ENCODE peak calls at places on chromosome 13, in ten cellular contexts. M is upper lobe of right lung; Q is psoas muscle; N is cardiac fibroblast; K is brain microvascular endothelial cell; U is K562; T is esophagus squamous epithelium; H is GM23248; F is CD8-positive, alpha-beta memory T cell; E is mammary epithelial cell. L is an unnamed sample.
A peak's percentile ranks its signal among the peaks of the same experiment; 100 is the strongest.

GRCh38 chr13:29583073-29583785 is 12.3 kb downstream of the SLC7A1 start:
- DNase-seq in T (no peak), K (peak; percentile 49), Q (no peak), M (no peak), N (no peak), F (no peak), H (peak; percentile 90), U (peak; percentile 23), E (peak; percentile 73), L (peak; percentile 25)

GRCh38 chr13:97582170-97582569 is 148.2 kb downstream of the RAP2A start:
- DNase-seq in K (no peak), U (no peak), N (no peak), T (no peak), M (no peak), H (no peak), F (no peak), Q (no peak), E (no peak), L (no peak)

GRCh38 chr13:58619396-58620113 is 988.0 kb downstream of the PCDH17 start:
- DNase-seq in T (no peak), H (no peak), N (no peak), E (no peak), F (no peak), M (no peak), U (no peak), K (no peak), Q (no peak), L (no peak)

GRCh38 chr13:98457053-98457452 is 119.9 kb downstream of the STK24 start:
- DNase-seq in E (no peak), F (no peak), T (no peak), H (no peak), N (no peak), M (peak; percentile 33), Q (no peak), U (no peak), K (no peak), L (no peak)

GRCh38 chr13:34156841-34157365 is 339.0 kb downstream of the RFC3 start:
- DNase-seq in K (peak; percentile 94), H (peak; percentile 98), Q (no peak), M (peak; percentile 80), T (no peak), N (peak; percentile 92), U (no peak), F (no peak), E (peak; percentile 97), L (peak; percentile 79)

GRCh38 chr13:90918551-90918950 is 428.9 kb upstream of the MIR17HG start:
- DNase-seq in U (no peak), T (no peak), F (no peak), Q (no peak), N (peak; percentile 22), H (peak; percentile 45), K (no peak), E (peak; percentile 1), M (no peak), L (peak; percentile 67)

GRCh38 chr13:50268500-50268899 is 253.3 kb downstream of the KCNRG start:
- DNase-seq in Q (no peak), H (peak; percentile 23), T (no peak), M (no peak), F (no peak), N (peak; percentile 11), U (no peak), K (no peak), E (no peak), L (no peak)

GRCh38 chr13:103730407-103730806 is 664.2 kb upstream of the SLC10A2 start:
- DNase-seq in Q (no peak), E (no peak), U (no peak), H (no peak), F (no peak), T (no peak), N (no peak), M (no peak), K (no peak), L (no peak)

GRCh38 chr13:113851826-113852535 is 11.9 kb downstream of the GAS6 start:
- DNase-seq in U (no peak), F (no peak), Q (no peak), N (no peak), T (no peak), K (no peak), E (no peak), M (no peak), H (no peak), L (no peak)

GRCh38 chr13:77448689-77449088 is 86.8 kb upstream of the SCEL start:
- DNase-seq in H (no peak), K (no peak), Q (no peak), U (no peak), M (no peak), E (no peak), N (no peak), T (no peak), F (no peak), L (no peak)

GRCh38 chr13:98467263-98467985 is 109.5 kb downstream of the STK24 start:
- DNase-seq in N (no peak), H (no peak), K (no peak), M (no peak), F (no peak), T (no peak), U (no peak), E (no peak), Q (no peak), L (no peak)

GRCh38 chr13:94305934-94306333 is 173.5 kb downstream of the DCT start:
- DNase-seq in U (no peak), N (no peak), H (peak; percentile 49), M (peak; percentile 32), K (no peak), Q (no peak), F (no peak), E (no peak), T (no peak), L (no peak)
- H3K4me3 ChIP-seq in U (no peak overlapping the region), N (no peak overlapping the region), H (no peak overlapping the region), M (no peak overlapping the region), K (no peak overlapping the region), Q (no peak overlapping the region), F (no peak overlapping the region), E (no peak overlapping the region), T (no peak overlapping the region), L (no peak overlapping the region)

DNA sequence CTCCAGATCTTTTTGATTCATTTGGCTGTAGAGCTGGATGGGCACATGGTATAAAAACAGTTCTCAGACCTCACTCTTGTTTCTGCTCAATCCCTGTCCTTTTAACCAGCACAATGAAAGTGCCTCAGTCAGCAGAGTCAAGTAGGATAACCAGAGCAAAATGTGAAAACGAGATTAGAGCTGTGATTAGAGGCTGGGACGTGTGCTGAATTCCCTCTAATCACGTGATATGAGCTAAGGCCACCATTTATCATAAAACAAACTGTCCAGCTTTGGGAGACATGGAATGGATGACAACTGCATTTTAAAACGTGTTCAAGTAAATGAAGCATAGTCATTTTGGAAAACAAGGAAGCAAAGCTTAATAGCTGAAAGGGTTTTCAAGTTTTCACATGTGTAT is 54.1 kb downstream of the GJA3 start:
- DNase-seq in N (no peak), H (no peak), E (no peak), T (no peak), Q (no peak), K (no peak), M (no peak), U (no peak), F (no peak), L (no peak)
- H3K4me3 ChIP-seq in N (no peak overlapping the region), H (no peak overlapping the region), E (no peak overlapping the region), T (no peak overlapping the region), Q (no peak overlapping the region), K (no peak overlapping the region), M (no peak overlapping the region), U (no peak overlapping the region), F (no peak overlapping the region), L (no peak overlapping the region)

GRCh38 chr13:49216334-49216733 is 3.8 kb upstream of the MLNR start:
- DNase-seq in H (no peak), M (no peak), F (no peak), U (no peak), N (no peak), Q (no peak), T (no peak), K (no peak), E (no peak), L (no peak)

GRCh38 chr13:49219647-49220034 is 497 bp upstream of the MLNR start:
- DNase-seq in H (no peak), T (no peak), K (no peak), F (no peak), E (no peak), Q (no peak), N (no peak), U (no peak), M (no peak), L (no peak)

GRCh38 chr13:49218493-49219051 is 1.6 kb upstream of the MLNR start:
- DNase-seq in N (peak; percentile 14), K (no peak), F (no peak), M (no peak), T (no peak), E (no peak), H (peak; percentile 36), U (no peak), Q (no peak), L (no peak)

GRCh38 chr13:49220035-49220855 is at the start of gene MLNR:
- DNase-seq in F (peak; percentile 11), Q (peak; percentile 58), H (peak; percentile 52), M (peak; percentile 68), U (peak; percentile 42), K (no peak), E (peak; percentile 14), N (peak; percentile 32), T (no peak), L (no peak)

DNA sequence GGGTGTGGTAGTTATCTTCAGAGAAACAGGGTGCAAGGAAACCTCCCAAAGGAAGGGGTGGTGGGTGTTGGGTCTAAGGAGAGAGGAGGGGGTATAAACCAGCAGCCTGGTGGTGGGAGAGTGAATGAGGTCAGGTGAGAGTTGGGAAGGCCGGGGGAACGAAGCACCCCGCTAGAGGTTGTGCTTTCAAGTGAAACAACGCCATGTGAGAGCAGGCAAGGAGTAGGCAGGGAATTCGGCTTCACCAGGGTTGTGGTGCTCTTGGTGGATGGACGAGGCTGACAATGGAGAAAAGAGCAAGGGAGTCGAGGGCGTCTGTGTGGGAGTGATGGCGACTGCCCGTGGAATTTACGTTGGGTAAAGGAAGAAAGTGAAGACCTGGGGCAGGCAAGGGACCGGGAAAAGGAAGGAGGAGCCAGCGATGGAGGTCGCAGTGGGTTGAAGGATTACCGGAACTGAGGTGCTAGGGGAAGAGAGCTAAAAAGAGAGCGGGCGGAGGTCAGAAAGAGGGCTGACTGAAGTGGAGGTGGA is 2.1 kb upstream of the MLNR start:
- DNase-seq in N (no peak), U (no peak), K (no peak), M (no peak), T (no peak), Q (no peak), F (no peak), H (no peak), E (no peak), L (no peak)
- H3K4me3 ChIP-seq in N (no peak overlapping the region), U (no peak overlapping the region), K (no peak overlapping the region), M (no peak overlapping the region), T (no peak overlapping the region), Q (no peak overlapping the region), F (no peak overlapping the region), H (no peak overlapping the region), E (no peak overlapping the region), L (no peak overlapping the region)

DNA sequence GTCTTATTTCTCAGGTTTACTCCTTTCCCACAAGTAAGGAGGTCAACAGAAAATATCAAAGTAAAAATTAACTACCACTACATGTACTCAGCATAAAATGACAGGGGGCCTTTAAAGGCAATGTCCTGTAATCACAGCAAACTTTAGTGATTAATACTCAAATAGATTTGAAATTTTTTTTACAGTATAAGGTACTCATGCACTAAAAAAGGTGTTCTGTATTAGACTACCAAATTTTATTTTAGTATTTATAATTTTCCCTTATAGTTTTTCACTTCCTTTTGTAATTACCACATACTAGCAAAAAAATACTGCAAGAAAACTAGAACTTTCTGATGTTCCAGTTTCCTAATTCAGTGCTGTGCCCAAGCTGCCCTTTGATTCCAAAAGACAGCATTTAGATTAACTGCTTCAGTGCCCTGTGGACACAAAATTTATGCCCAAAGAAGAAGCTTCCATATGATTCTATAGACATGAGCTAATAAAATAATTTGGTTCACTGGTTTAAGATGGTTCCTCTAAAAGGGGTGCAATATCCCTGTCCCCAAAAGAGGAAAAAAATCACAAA is 70.6 kb downstream of the KLF12 start:
- DNase-seq in U (no peak), T (no peak), H (no peak), N (no peak), F (no peak), M (no peak), K (no peak), Q (no peak), E (no peak), L (no peak)
- H3K4me3 ChIP-seq in U (no peak overlapping the region), T (no peak overlapping the region), H (peak overlapping the region; percentile 61), N (no peak overlapping the region), F (no peak overlapping the region), M (no peak overlapping the region), K (no peak overlapping the region), Q (peak overlapping the region; percentile 53), E (no peak overlapping the region), L (no peak overlapping the region)

L was measured in skeletal muscle cell.